ENCODE peak calls at places on chromosome 14, in five cellular contexts. C is sigmoid colon, K is transverse colon, S is GM23338, N is SK-N-MC. E is an unnamed sample.

GRCh38 chr14:41663478-41663845 is 56.8 kb downstream of the LRFN5 start:
- DNase-seq in K (no peak), N (no peak), C (no peak), S (no peak), E (no peak)

GRCh38 chr14:61479746-61480502 is 158.5 kb downstream of the PRKCH start:
- DNase-seq in N (no peak), K (no peak), C (no peak), S (no peak), E (no peak)

GRCh38 chr14:101495284-101495683 is 66.0 kb upstream of the DIO3 start:
- DNase-seq in K (no peak), S (no peak), N (no peak), C (peak), E (no peak)

GRCh38 chr14:63203618-63204406 is 431 bp upstream of the RHOJ start:
- DNase-seq in C (peak), K (peak), N (peak), S (peak), E (no peak)

GRCh38 chr14:55571125-55571889 is 8.7 kb upstream of the KTN1 start:
- DNase-seq in C (no peak), S (no peak), N (no peak), K (no peak), E (no peak)

GRCh38 chr14:62667515-62667914 is 377.7 kb downstream of the KCNH5 start:
- DNase-seq in K (no peak), S (no peak), C (no peak), N (no peak), E (no peak)

GRCh38 chr14:33811731-33812130 is 139.1 kb downstream of the EGLN3 start:
- DNase-seq in K (no peak), N (no peak), C (no peak), S (no peak), E (no peak)

GRCh38 chr14:70318635-70319013 is 40.9 kb downstream of the COX16 start:
- DNase-seq in K (no peak), S (no peak), C (no peak), N (no peak), E (no peak)

GRCh38 chr14:54570651-54571415 is 3.9 kb downstream of the SAMD4A start:
- DNase-seq in S (no peak), C (no peak), K (no peak), N (no peak), E (no peak)

GRCh38 chr14:50667491-50668007 is 557 bp downstream of the SAV1 start:
- DNase-seq in C (peak), K (peak), S (peak), N (no peak), E (peak)

GRCh38 chr14:72665259-72665658 is 228.6 kb downstream of the DPF3 start:
- DNase-seq in C (no peak), K (no peak), N (no peak), S (no peak), E (no peak)

GRCh38 chr14:29637406-29637805 is 290.2 kb downstream of the PRKD1 start:
- DNase-seq in C (no peak), N (no peak), S (no peak), K (no peak), E (no peak)

GRCh38 chr14:89013098-89013504 is 188.7 kb downstream of the TTC8 start:
- DNase-seq in K (peak), C (no peak), N (no peak), S (peak), E (no peak)

GRCh38 chr14:54011001-54011400 is 54.4 kb upstream of the BMP4 start:
- DNase-seq in S (peak), K (no peak), N (no peak), C (no peak), E (no peak)

GRCh38 chr14:69261761-69262331 is 1.9 kb downstream of the GALNT16 start:
- DNase-seq in K (no peak), N (no peak), C (no peak), S (peak), E (no peak)

GRCh38 chr14:96575233-96575632 is 73.1 kb downstream of the PAPOLA start:
- DNase-seq in K (no peak), C (no peak), S (no peak), N (no peak), E (no peak)

GRCh38 chr14:100065942-100066574 is 836 bp downstream of the EVL start:
- DNase-seq in C (no peak), S (no peak), K (peak), N (no peak), E (no peak)

GRCh38 chr14:80388980-80389711 is 177.8 kb upstream of the DIO2 start:
- DNase-seq in C (no peak), N (no peak), S (no peak), K (no peak), E (no peak)

GRCh38 chr14:65864993-65865392 is 452.5 kb downstream of the FUT8 start:
- DNase-seq in K (no peak), S (no peak), C (no peak), N (no peak), E (no peak)

GRCh38 chr14:95363468-95363954 is 43.8 kb upstream of the CLMN start:
- DNase-seq in S (no peak), N (no peak), K (no peak), C (no peak), E (no peak)

GRCh38 chr14:93430319-93430801 is 379 bp upstream of the UNC79 start:
- DNase-seq in S (peak), N (no peak), C (no peak), K (no peak), E (no peak)

GRCh38 chr14:104885973-104886689 is 21.1 kb downstream of the CEP170B start:
- DNase-seq in K (peak), N (no peak), C (no peak), S (no peak), E (no peak)

GRCh38 chr14:96146131-96146771 is 58.4 kb upstream of the BDKRB2 start:
- DNase-seq in K (no peak), S (no peak), C (peak), N (no peak), E (no peak)

GRCh38 chr14:51095854-51096823 is 1.2 kb upstream of the TRIM9 start:
- DNase-seq in K (peak), N (no peak), C (peak), S (no peak), E (no peak)

GRCh38 chr14:55508676-55509075 is 68.3 kb upstream of the TBPL2 start:
- DNase-seq in K (no peak), S (no peak), C (no peak), N (no peak), E (no peak)

GRCh38 chr14:89507521-89507920 is 90.5 kb upstream of the FOXN3 start:
- DNase-seq in N (no peak), K (no peak), S (no peak), C (no peak), E (no peak)

GRCh38 chr14:93185333-93185688 is 194 bp downstream of the LYSET start:
- DNase-seq in C (no peak), K (no peak), N (no peak), S (no peak), E (no peak)

GRCh38 chr14:22517117-22517720 is 71.8 kb downstream of the DAD1 start:
- DNase-seq in N (no peak), C (no peak), S (no peak), K (no peak), E (no peak)
- TF ChIP-seq POLR2AphosphoS5 in N (no peak), C (no peak), S (no peak), K (no peak), E (no peak)

GRCh38 chr14:75282166-75282547 is 3.5 kb downstream of the FOS start:
- DNase-seq in K (peak), N (no peak), C (no peak), S (no peak), E (no peak)
- TF ChIP-seq POLR2AphosphoS5 in K (peak), N (no peak), C (peak), S (no peak), E (no peak)

DNA sequence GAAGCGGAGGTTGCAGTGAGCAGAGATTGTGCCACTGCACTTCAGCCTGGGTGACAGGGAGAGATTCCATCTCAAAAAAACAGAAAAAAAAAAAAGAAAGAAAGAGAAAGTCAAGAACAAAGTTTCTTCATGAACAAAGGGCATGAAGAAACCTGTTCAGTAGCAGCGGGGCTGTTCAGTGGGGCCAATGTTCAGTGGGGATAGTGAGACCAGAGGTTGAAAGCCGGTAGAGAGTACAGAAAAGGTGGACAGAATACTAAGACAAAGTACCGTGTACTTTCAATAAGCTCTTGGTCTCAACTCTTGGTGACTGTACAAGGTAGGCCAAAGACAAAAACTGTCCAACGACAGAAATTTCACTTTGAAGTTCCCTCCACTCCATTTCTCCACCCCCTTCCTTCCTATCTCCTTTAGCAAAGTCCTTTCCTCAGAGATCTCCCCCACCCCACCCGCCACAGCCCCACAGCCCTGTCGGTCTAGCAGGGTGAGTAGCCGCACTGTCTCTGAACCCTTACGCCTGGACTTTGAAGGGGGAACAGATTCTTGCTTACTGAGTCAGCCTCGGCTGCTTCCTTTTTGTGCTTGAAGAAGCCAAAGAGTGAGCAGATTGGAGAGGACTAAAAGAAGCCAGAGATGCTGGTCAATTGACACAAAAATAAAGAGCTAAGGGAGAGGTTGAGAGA is 44.3 kb upstream of the FOS start:
- DNase-seq in K (peak), S (no peak), C (peak), N (no peak), E (no peak)
- TF ChIP-seq POLR2AphosphoS5 in K (no peak), S (no peak), C (no peak), N (no peak), E (no peak)

GRCh38 chr14:91323031-91323430 is 78.5 kb upstream of the GPR68 start:
- DNase-seq in C (no peak), K (no peak), S (no peak), N (no peak), E (no peak)

GRCh38 chr14:91322623-91323022 is 78.1 kb upstream of the GPR68 start:
- DNase-seq in S (no peak), C (no peak), K (no peak), N (no peak), E (no peak)

GRCh38 chr14:91324606-91324950 is 80.1 kb upstream of the GPR68 start:
- DNase-seq in C (no peak), S (no peak), N (no peak), K (no peak), E (no peak)

GRCh38 chr14:91325211-91325610 is 80.7 kb upstream of the GPR68 start:
- DNase-seq in N (no peak), S (no peak), C (no peak), K (no peak), E (no peak)

DNA sequence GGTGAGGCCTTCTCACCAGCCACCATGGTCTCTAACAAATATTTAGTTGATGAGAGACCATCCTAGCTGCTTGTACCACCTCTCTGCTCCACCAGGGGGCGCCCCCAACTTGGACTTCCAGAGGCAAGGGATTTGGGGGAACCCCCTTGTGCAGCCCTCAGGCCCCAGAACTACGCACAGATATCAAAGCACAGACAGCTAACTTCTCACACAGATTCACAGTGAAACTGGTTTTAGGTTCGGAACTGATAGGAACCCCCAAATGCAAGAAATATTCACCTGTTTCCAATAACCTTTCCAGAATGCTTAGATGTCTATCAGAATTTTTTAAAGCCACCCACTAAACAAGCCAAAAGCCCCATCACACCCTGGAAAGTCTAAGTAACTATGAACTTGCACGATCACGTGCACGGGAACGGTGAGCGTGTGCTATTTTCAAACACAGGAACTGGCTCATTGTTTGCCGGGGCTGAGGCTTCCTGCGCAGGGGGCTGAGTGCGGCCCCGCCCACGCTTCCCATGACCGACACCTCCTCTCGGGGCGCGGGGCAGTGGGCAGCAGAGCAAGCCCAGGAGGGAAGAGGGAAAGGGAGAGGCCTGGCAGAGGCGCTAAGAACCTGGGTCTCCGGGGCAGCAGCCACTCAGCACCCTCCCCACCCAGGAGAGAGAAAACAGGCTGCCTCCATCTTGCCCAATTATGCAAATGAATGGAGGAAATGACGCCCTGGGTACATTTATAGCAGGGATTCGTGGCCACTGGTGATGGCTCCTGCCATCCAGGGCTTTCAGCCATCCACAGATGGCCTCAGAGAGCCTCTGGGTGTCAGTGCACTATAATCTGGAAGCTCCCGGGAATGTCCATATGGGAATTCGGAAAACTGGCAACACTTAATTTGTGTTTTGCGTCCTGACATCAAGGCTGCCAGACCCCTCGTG is 79.4 kb upstream of the GPR68 start:
- DNase-seq in C (peak), K (peak), N (no peak), S (peak), E (peak)
- TF ChIP-seq POLR2AphosphoS5 in C (no peak), K (no peak), N (no peak), S (no peak), E (no peak)

GRCh38 chr14:35402323-35403084 is 2.0 kb downstream of the NFKBIA start:
- DNase-seq in S (no peak), C (peak), K (peak), N (no peak), E (no peak)

GRCh38 chr14:35401422-35401729 is 3.2 kb downstream of the NFKBIA start:
- DNase-seq in C (no peak), N (no peak), S (no peak), K (no peak), E (no peak)

GRCh38 chr14:35401853-35402252 is 2.7 kb downstream of the NFKBIA start:
- DNase-seq in K (no peak), C (peak), S (no peak), N (no peak), E (no peak)

GRCh38 chr14:35399083-35399807 is 5.3 kb downstream of the NFKBIA start:
- DNase-seq in C (no peak), N (no peak), S (no peak), K (no peak), E (no peak)

DNA sequence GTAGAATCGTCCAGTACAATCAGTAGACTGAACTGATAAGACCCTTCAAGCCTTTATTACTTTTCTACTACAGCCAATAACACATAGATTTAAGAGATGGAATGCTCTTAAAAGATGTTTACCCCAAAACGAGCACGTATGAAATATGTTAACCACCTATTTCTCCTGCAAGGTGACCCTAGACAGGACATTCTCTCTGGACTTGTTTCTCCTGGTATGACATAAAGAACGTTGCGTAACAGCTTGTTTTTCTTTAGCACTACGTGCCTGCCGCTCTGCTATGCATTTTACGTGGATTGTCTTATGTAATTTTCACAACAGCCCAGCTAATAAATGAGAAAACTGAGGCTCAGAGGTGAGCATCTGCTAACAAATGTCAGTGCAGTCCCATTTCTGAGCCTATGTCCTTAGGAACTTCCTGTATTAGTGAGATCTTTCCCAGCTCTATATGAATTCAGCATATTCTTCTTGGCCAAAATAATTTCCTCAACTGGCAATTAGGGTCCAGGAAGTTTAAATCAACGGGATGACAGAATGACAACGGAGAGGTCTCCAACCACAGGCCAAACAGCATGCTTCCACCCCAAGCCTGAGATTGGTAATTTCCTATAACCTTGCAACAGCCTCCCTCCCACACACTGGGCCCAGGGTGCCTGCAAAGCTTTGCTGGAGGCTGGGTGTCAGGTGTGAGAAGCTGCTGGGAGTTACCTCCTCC is 3.7 kb downstream of the NFKBIA start:
- DNase-seq in K (peak), C (peak), N (no peak), S (no peak), E (no peak)
- TF ChIP-seq POLR2AphosphoS5 in K (peak), C (peak), N (peak), S (no peak), E (peak)

GRCh38 chr14:64806202-64806861 is 73.4 kb downstream of the SPTB start:
- DNase-seq in C (peak), K (no peak), N (no peak), S (no peak), E (no peak)
- TF ChIP-seq POLR2AphosphoS5 in C (no peak), K (no peak), N (no peak), S (no peak), E (no peak)

DNA sequence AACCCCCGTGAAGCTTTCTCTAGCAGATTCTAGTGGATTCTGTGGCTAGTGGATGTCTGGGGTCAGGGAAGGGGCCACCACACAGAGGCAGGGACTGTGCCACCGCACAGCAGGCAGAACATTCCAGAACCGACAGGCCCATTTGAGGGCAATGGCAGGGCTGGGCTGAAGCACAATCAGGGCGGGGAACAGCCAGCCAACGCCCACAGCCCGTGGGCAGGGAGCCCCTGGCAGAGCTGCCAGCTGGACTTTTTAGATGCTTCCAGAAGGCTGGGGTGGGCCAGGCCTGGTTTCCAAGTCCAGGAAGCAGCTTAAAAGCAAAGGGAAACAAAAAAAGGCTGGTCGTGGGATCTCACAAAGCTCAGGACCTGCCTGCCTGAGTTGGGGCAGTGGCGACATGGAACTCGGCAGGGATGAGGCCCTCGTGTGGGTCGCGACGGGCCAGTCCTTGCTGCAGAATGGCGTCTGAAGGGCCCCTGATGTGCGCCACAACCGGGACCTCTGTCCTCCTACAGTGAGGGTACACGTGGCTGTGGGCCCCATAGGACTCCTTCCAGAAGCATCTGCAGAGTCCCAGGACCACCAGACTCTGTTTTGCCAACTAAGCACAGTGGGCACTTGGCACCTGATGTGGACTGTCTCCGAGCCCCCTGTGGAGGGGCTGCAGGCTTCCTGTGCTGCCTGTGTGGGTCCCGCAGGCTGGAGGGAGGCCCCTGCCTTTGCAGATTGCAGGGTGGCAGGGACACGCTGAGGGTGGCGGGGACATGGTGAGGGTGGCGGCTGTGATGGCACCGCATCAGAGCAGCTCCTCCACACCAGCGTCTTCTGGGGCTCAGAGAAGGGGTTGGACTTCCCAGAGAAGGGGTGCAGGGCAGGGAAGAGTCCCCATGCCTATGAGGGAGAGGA is 7.8 kb downstream of the ZFYVE21 start:
- DNase-seq in S (no peak), C (no peak), K (peak), N (no peak), E (no peak)
- TF ChIP-seq POLR2AphosphoS5 in S (no peak), C (no peak), K (no peak), N (no peak), E (no peak)